ENCODE peak calls at places on chromosomes 5 and 9, in ten cellular contexts. Q, U, T, C, E, P, N, B, I and F are unnamed samples.

GRCh38 chr5:169648725-169649124 is 11.7 kb downstream of the DOCK2 start:
- DNase-seq in Q (no peak), U (no peak), T (no peak), C (peak; percentile 48), E (no peak), P (no peak), N (no peak), B (no peak), I (no peak), F (no peak)

GRCh38 chr9:1612886-1613285 is 402.3 kb upstream of the SMARCA2 start:
- DNase-seq in Q (no peak), U (no peak), T (no peak), C (no peak), E (no peak), P (no peak), N (no peak), B (no peak), I (no peak), F (no peak)

GRCh38 chr5:172123269-172123692 is 64.7 kb downstream of the STK10 start:
- DNase-seq in Q (no peak), U (peak; percentile 81), T (peak; percentile 55), C (peak; percentile 67), E (peak; percentile 87), P (no peak), N (no peak), B (peak; percentile 44), I (no peak), F (peak; percentile 42)

GRCh38 chr5:16888694-16889124 is 47.4 kb downstream of the MYO10 start:
- DNase-seq in Q (no peak), U (no peak), T (no peak), C (peak; percentile 67), E (no peak), P (no peak), N (no peak), B (peak; percentile 63), I (peak; percentile 65), F (no peak)

GRCh38 chr5:68534131-68534940 is 318.8 kb downstream of the PIK3R1 start:
- DNase-seq in Q (peak; percentile 38), U (no peak), T (peak; percentile 2), C (no peak), E (no peak), P (peak; percentile 59), N (no peak), B (no peak), I (no peak), F (no peak)

GRCh38 chr9:135010363-135010860 is 77.1 kb upstream of the OLFM1 start:
- DNase-seq in Q (no peak), U (no peak), T (no peak), C (no peak), E (no peak), P (no peak), N (no peak), B (no peak), I (no peak), F (no peak)

GRCh38 chr5:149212203-149212951 is 59.3 kb upstream of the AFAP1L1 start:
- DNase-seq in Q (no peak), U (no peak), T (no peak), C (peak; percentile 100), E (no peak), P (no peak), N (no peak), B (no peak), I (peak; percentile 93), F (no peak)

GRCh38 chr5:150642567-150642927 is 2.1 kb downstream of the SYNPO start:
- DNase-seq in Q (peak; percentile 85), U (peak; percentile 74), T (peak; percentile 63), C (peak; percentile 88), E (peak; percentile 86), P (no peak), N (no peak), B (peak; percentile 87), I (peak; percentile 84), F (no peak)

GRCh38 chr5:37835400-37835973 is 4.4 kb downstream of the GDNF start:
- DNase-seq in Q (no peak), U (no peak), T (no peak), C (no peak), E (no peak), P (no peak), N (no peak), B (no peak), I (no peak), F (no peak)

GRCh38 chr9:14531424-14532269 is 161.6 kb downstream of the ZDHHC21 start:
- DNase-seq in Q (no peak), U (no peak), T (no peak), C (no peak), E (no peak), P (no peak), N (no peak), B (no peak), I (no peak), F (no peak)

GRCh38 chr9:21841133-21841532 is 38.7 kb downstream of the MTAP start:
- DNase-seq in Q (no peak), U (no peak), T (no peak), C (no peak), E (no peak), P (no peak), N (no peak), B (no peak), I (no peak), F (no peak)

GRCh38 chr5:67221487-67222242 is 25.1 kb upstream of the CD180 start:
- DNase-seq in Q (no peak), U (no peak), T (no peak), C (no peak), E (no peak), P (no peak), N (no peak), B (no peak), I (no peak), F (no peak)

GRCh38 chr5:67214036-67214435 is 17.4 kb upstream of the CD180 start:
- DNase-seq in Q (no peak), U (no peak), T (no peak), C (peak; percentile 54), E (no peak), P (no peak), N (no peak), B (no peak), I (no peak), F (no peak)

GRCh38 chr5:67211926-67212325 is 15.3 kb upstream of the CD180 start:
- DNase-seq in Q (no peak), U (no peak), T (no peak), C (peak; percentile 87), E (no peak), P (no peak), N (no peak), B (peak; percentile 48), I (no peak), F (no peak)

GRCh38 chr5:67214713-67215591 is 18.4 kb upstream of the CD180 start:
- DNase-seq in Q (no peak), U (no peak), T (no peak), C (no peak), E (no peak), P (no peak), N (no peak), B (no peak), I (peak; percentile 21), F (no peak)

DNA sequence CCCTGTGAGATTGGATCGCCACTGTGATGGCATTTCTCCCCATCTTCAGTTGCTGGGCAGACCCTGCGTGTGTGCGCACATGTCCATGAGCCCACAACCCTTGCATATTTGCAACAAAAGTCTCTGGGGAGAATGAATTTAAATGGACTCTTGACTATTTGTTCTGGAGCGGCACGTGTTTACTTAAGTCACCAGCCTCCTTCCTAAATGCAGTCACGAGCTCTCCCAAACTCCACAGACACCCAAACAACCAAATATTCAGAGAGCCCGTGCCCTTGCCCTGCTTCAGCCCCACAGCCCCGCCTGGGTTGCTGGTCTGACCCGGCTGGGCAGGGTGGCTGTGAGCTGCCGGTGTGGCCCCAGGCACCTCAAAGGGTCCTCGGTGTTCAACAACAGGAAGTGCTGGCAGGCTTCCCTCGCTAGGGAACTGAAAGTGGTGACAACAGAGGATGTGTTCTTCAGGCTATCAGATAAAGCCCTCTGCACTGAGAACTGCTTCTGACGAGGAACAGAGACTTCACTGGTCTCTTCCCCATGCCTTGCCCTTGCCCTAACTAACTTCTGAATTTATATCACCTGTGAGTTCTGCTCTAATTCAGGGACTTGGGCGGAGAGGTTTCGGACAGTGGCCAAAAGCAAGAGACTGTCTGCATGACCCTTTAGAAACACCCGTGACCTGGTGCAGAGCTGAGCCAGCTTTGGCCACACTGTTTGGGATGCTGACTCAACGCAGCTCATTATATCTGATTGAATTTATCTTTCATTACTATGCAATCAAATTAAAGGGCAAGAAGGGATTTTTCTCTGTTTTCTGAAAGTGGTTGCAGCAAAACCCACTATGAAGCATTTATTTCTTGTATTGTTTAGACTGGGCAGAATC is 19.2 kb upstream of the CD180 start:
- DNase-seq in Q (peak; percentile 42), U (peak; percentile 67), T (peak; percentile 71), C (peak; percentile 13), E (peak; percentile 81), P (peak; percentile 72), N (peak; percentile 55), B (no peak), I (peak; percentile 88), F (peak; percentile 14)
- TF ChIP-seq POLR2A in Q (no peak), U (no peak), T (peak; percentile 51), C (no peak), E (no peak), P (no peak), N (no peak), B (no peak), I (no peak), F (no peak)

GRCh38 chr5:55535199-55535905 is 588 bp upstream of the PLPP1 start:
- DNase-seq in Q (no peak), U (no peak), T (no peak), C (peak; percentile 4), E (no peak), P (no peak), N (no peak), B (peak; percentile 14), I (no peak), F (no peak)
- TF ChIP-seq POLR2A in Q (no peak), U (no peak), T (no peak), C (no peak), E (peak; percentile 44), P (no peak), N (no peak), B (no peak), I (no peak), F (no peak)

GRCh38 chr5:139388198-139388821 is 1.4 kb downstream of the MZB1 start:
- DNase-seq in Q (no peak), U (peak; percentile 49), T (peak; percentile 63), C (peak; percentile 20), E (no peak), P (peak; percentile 93), N (no peak), B (peak; percentile 64), I (peak; percentile 54), F (no peak)
- TF ChIP-seq POLR2A in Q (no peak), U (no peak), T (peak; percentile 43), C (no peak), E (no peak), P (peak; percentile 19), N (no peak), B (peak; percentile 31), I (no peak), F (no peak)

DNA sequence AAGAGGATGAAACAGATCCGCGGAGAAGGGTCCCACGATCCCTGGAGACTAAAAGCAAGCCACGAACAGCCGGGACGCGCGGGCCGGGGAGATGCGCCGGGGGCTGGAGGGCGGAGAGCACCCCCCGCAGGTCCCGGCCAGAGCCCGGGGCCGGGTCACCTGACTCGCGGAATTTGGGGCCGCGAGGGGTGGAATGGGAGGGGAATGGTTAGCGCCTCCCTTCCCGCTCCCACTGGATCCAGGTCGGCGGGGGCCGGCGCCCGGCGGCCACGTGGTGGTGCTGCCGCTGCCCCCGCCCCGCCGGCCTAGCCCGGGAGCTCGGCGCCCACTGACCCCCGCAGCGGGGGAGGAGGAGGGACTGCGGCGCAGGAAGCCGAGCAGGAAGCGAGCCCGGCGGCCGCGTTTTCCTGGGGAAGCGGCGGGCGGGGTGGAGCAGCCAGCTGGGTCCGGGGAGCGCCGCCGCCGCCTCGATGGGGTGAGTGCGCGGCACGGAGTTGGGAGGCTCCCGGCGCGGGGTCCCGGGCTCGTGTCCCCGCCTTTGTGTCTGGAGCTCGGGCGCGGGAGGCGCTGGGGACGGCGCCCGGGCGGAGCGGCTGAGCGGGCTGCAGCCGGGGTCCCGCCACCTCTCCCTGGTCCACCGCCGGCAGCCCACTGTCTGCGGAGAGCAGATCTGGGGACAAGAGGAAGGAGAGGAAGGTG is at the start of gene RAI14:
- DNase-seq in Q (peak; percentile 89), U (peak; percentile 82), T (peak; percentile 41), C (peak; percentile 85), E (peak; percentile 87), P (peak; percentile 25), N (no peak), B (peak; percentile 81), I (peak; percentile 93), F (no peak)
- TF ChIP-seq POLR2A in Q (peak; percentile 87), U (peak; percentile 62), T (peak; percentile 37), C (peak; percentile 72), E (no peak), P (no peak), N (no peak), B (peak; percentile 50), I (peak; percentile 87), F (no peak)